ENCODE peak calls at places on chromosomes 7 and 10, in five cellular contexts. C, W, F, P and O are unnamed samples.

GRCh38 chr7:151936207-151936606 is 20.0 kb upstream of the GALNTL5 start:
- DNase-seq in F (no peak), C (no peak), P (no peak), W (no peak), O (peak)

GRCh38 chr10:117884592-117884991 is 162.1 kb downstream of the RAB11FIP2 start:
- DNase-seq in P (no peak), F (no peak), W (no peak), C (no peak), O (no peak)

GRCh38 chr7:45500257-45500656 is 73.9 kb upstream of the ADCY1 start:
- DNase-seq in W (no peak), F (no peak), C (no peak), P (no peak), O (no peak)

GRCh38 chr7:74031403-74032190 is 3.6 kb downstream of the ELN start:
- DNase-seq in C (no peak), F (no peak), W (no peak), P (no peak), O (no peak)

GRCh38 chr7:42843209-42843800 is 68.6 kb downstream of the C7orf25 start:
- DNase-seq in P (no peak), C (no peak), F (no peak), W (peak), O (no peak)

GRCh38 chr10:110783509-110784103 is 88.1 kb upstream of the PDCD4 start:
- DNase-seq in F (peak), C (peak), W (no peak), P (no peak), O (peak)

GRCh38 chr10:6778992-6779701 is 199.1 kb upstream of the PRKCQ start:
- DNase-seq in C (no peak), W (peak), P (peak), F (no peak), O (no peak)

GRCh38 chr7:36289833-36290661 is 99.6 kb upstream of the ANLN start:
- DNase-seq in F (no peak), W (no peak), P (peak), C (no peak), O (no peak)

GRCh38 chr10:77409697-77410471 is 227.7 kb downstream of the KCNMA1 start:
- DNase-seq in C (no peak), P (no peak), F (no peak), W (no peak), O (no peak)

GRCh38 chr7:104160375-104160774 is 47.4 kb downstream of the ORC5 start:
- DNase-seq in W (peak), C (no peak), F (no peak), P (peak), O (peak)